ENCODE peak calls at places on chromosomes 6 and 20, in eight cellular contexts. R is AG10803, B is right atrium auricular region, Y is fibroblast of pulmonary artery, Z is astrocyte of the spinal cord, M is right cardiac atrium, P is ascending aorta, E is fibroblast of villous mesenchyme. G is an unnamed sample.

GRCh38 chr20:21251278-21251677 is 51.9 kb upstream of the XRN2 start:
- DNase-seq in R (peak; percentile 11), B (no peak), Y (no peak), Z (peak; percentile 18), M (no peak), P (no peak), E (peak; percentile 15), G (no peak)

GRCh38 chr6:35596448-35597442 is 84.0 kb upstream of the TULP1 start:
- DNase-seq in R (peak; percentile 81), B (no peak), Y (peak; percentile 87), Z (peak; percentile 94), M (no peak), P (no peak), E (peak; percentile 96), G (peak; percentile 83)

GRCh38 chr6:163554663-163555062 is 140.1 kb downstream of the QKI start:
- DNase-seq in R (peak; percentile 41), B (peak; percentile 71), Y (peak; percentile 53), Z (peak; percentile 43), M (peak; percentile 28), P (peak; percentile 70), E (peak; percentile 63), G (peak; percentile 51)

GRCh38 chr6:166586424-166587156 is at the start of gene RAMACL:
- DNase-seq in R (no peak), B (no peak), Y (no peak), Z (no peak), M (no peak), P (no peak), E (no peak), G (no peak)

GRCh38 chr20:63432577-63433061 is 39.8 kb downstream of the KCNQ2 start:
- DNase-seq in R (no peak), B (no peak), Y (no peak), Z (no peak), M (no peak), P (no peak), E (no peak), G (no peak)

GRCh38 chr20:23145281-23145700 is 59.2 kb upstream of the CD93 start:
- DNase-seq in R (peak; percentile 77), B (no peak), Y (peak; percentile 80), Z (peak; percentile 79), M (no peak), P (peak; percentile 92), E (peak; percentile 54), G (peak; percentile 91)

GRCh38 chr6:8743146-8743745 is 307.9 kb upstream of the SLC35B3 start:
- DNase-seq in R (no peak), B (no peak), Y (no peak), Z (no peak), M (no peak), P (no peak), E (no peak), G (no peak)

GRCh38 chr6:149961728-149962425 is 1.9 kb upstream of the ULBP1 start:
- DNase-seq in R (peak; percentile 17), B (peak; percentile 21), Y (peak; percentile 21), Z (no peak), M (no peak), P (no peak), E (no peak), G (peak; percentile 15)

GRCh38 chr20:34621383-34622367 is 55.2 kb downstream of the PIGU start:
- DNase-seq in R (no peak), B (no peak), Y (peak; percentile 51), Z (no peak), M (no peak), P (no peak), E (peak; percentile 53), G (peak; percentile 80)

GRCh38 chr6:46410330-46410953 is 80.8 kb downstream of the RCAN2 start:
- DNase-seq in R (peak; percentile 68), B (no peak), Y (peak; percentile 68), Z (peak; percentile 47), M (no peak), P (no peak), E (peak; percentile 67), G (peak; percentile 74)

GRCh38 chr20:17868146-17868545 is 100.4 kb downstream of the SNX5 start:
- DNase-seq in R (no peak), B (no peak), Y (no peak), Z (no peak), M (no peak), P (no peak), E (no peak), G (no peak)

GRCh38 chr6:119158057-119158848 is 79.8 kb upstream of the FAM184A start:
- DNase-seq in R (peak; percentile 97), B (peak; percentile 85), Y (peak; percentile 59), Z (peak; percentile 16), M (peak; percentile 75), P (peak; percentile 78), E (peak; percentile 86), G (peak; percentile 91)

GRCh38 chr20:57870597-57871236 is 160.9 kb upstream of the PMEPA1 start:
- DNase-seq in R (no peak), B (peak; percentile 26), Y (no peak), Z (no peak), M (no peak), P (no peak), E (no peak), G (no peak)

GRCh38 chr20:49853640-49854039 is 41.0 kb downstream of the SLC9A8 start:
- DNase-seq in R (peak; percentile 72), B (no peak), Y (peak; percentile 76), Z (peak; percentile 72), M (no peak), P (peak; percentile 89), E (peak; percentile 72), G (peak; percentile 69)

GRCh38 chr6:127366281-127367022 is 23.0 kb upstream of the ECHDC1 start:
- DNase-seq in R (peak; percentile 97), B (peak; percentile 69), Y (peak; percentile 98), Z (peak; percentile 91), M (peak; percentile 24), P (peak; percentile 66), E (peak; percentile 85), G (peak; percentile 95)

GRCh38 chr20:63679799-63680305 is 16.6 kb upstream of the TNFRSF6B start:
- DNase-seq in R (no peak), B (no peak), Y (no peak), Z (no peak), M (no peak), P (no peak), E (no peak), G (no peak)

GRCh38 chr6:130473886-130474285 is 108.1 kb downstream of the TMEM200A start:
- DNase-seq in R (peak; percentile 60), B (no peak), Y (peak; percentile 26), Z (peak; percentile 81), M (no peak), P (no peak), E (peak; percentile 67), G (peak; percentile 84)

GRCh38 chr6:158894192-158894591 is 75.0 kb upstream of the EZR start:
- DNase-seq in R (peak; percentile 89), B (no peak), Y (peak; percentile 84), Z (peak; percentile 81), M (no peak), P (no peak), E (peak; percentile 84), G (peak; percentile 80)

GRCh38 chr6:170490259-170490658 is 62.8 kb downstream of the PSMB1 start:
- DNase-seq in R (no peak), B (no peak), Y (no peak), Z (no peak), M (no peak), P (no peak), E (no peak), G (no peak)

GRCh38 chr20:60026010-60026409 is 67.8 kb downstream of the CDH26 start:
- DNase-seq in R (no peak), B (no peak), Y (no peak), Z (no peak), M (no peak), P (no peak), E (no peak), G (no peak)
- H3K4me3 ChIP-seq in R (no peak overlapping the region), B (no peak overlapping the region), Y (no peak overlapping the region), Z (no peak overlapping the region), M (no peak overlapping the region), P (no peak overlapping the region), E (no peak overlapping the region), G (no peak overlapping the region)

DNA sequence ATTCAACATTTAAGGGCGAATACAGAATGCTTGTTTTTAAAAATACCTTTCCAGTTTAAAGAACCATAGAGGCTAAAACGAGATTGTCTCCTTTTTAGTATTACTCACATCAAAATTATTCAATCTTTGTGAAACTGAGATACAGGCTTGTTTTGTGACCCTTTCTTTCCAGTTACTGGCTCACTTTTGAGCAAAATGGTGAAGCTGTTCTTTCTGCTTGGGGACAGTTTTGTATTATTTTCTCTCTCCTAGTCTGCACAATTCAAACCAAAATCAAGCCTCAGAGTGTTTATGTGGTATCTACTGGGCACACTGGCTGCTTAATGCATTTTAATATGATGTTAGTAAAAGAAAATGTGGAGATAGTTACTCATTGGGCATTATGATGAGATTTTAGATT is 36.5 kb downstream of the HIVEP1 start:
- DNase-seq in R (no peak), B (no peak), Y (no peak), Z (no peak), M (no peak), P (no peak), E (no peak), G (no peak)
- H3K4me3 ChIP-seq in R (no peak overlapping the region), B (no peak overlapping the region), Y (no peak overlapping the region), Z (no peak overlapping the region), M (no peak overlapping the region), P (no peak overlapping the region), E (no peak overlapping the region), G (no peak overlapping the region)

GRCh38 chr6:18601515-18602035 is 214.4 kb downstream of the RNF144B start:
- DNase-seq in R (no peak), B (no peak), Y (no peak), Z (no peak), M (no peak), P (no peak), E (no peak), G (no peak)

GRCh38 chr6:18595774-18596528 is 208.8 kb downstream of the RNF144B start:
- DNase-seq in R (peak; percentile 71), B (peak; percentile 66), Y (peak; percentile 78), Z (peak; percentile 66), M (peak; percentile 31), P (peak; percentile 79), E (peak; percentile 69), G (peak; percentile 79)

GRCh38 chr6:18600236-18600635 is 213.1 kb downstream of the RNF144B start:
- DNase-seq in R (no peak), B (no peak), Y (no peak), Z (no peak), M (no peak), P (no peak), E (no peak), G (no peak)

GRCh38 chr6:18598865-18599264 is 211.7 kb downstream of the RNF144B start:
- DNase-seq in R (no peak), B (no peak), Y (no peak), Z (no peak), M (no peak), P (no peak), E (no peak), G (no peak)

DNA sequence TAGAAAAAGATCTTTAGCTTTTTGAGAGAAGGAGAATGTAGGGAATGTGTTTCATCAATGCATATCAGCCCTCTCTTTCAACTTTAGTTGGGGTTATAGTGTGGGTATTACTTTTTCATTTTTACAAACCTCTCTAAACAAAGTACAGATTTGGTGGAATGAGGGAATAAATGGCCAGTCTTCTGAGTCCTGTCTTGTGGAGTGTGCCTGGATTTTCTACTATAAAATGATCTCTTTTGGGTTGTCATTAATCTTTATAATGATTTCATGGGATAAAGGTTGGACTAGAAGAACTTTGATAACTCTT is 209.3 kb downstream of the RNF144B start:
- DNase-seq in R (no peak), B (no peak), Y (no peak), Z (no peak), M (no peak), P (no peak), E (no peak), G (no peak)
- H3K4me3 ChIP-seq in R (no peak overlapping the region), B (no peak overlapping the region), Y (no peak overlapping the region), Z (no peak overlapping the region), M (no peak overlapping the region), P (peak overlapping the region; percentile 20), E (no peak overlapping the region), G (no peak overlapping the region)

GRCh38 chr6:5083813-5084191 is 1.3 kb upstream of the PPP1R3G start:
- DNase-seq in R (no peak), B (no peak), Y (no peak), Z (no peak), M (no peak), P (no peak), E (no peak), G (no peak)
- H3K4me3 ChIP-seq in R (no peak overlapping the region), B (no peak overlapping the region), Y (no peak overlapping the region), Z (no peak overlapping the region), M (no peak overlapping the region), P (peak overlapping the region; percentile 70), E (peak overlapping the region; percentile 15), G (no peak overlapping the region)